ENCODE peak calls at places on chromosomes 12 and 14, in ten cellular contexts. One of them, this sample, is unnamed.

GRCh38 chr12:118986043-118986442 is 4.7 kb downstream of the SRRM4 start:
- DNase-seq in tibial nerve: no peak
- DNase-seq in sigmoid colon: no peak
- DNase-seq in HepG2: no peak
- DNase-seq in transverse colon: no peak
- DNase-seq in K562: no peak
- DNase-seq in ovary: no peak
- DNase-seq in suprapubic skin: no peak
- DNase-seq in SK-N-SH: no peak
- DNase-seq in GM12878: no peak
- DNase-seq in this sample: no peak

GRCh38 chr12:131357152-131357747 is 353.6 kb upstream of the SFSWAP start:
- DNase-seq in tibial nerve: no peak
- DNase-seq in sigmoid colon: no peak
- DNase-seq in HepG2: no peak
- DNase-seq in transverse colon: no peak
- DNase-seq in K562: no peak
- DNase-seq in ovary: no peak
- DNase-seq in suprapubic skin: peak; percentile 26
- DNase-seq in SK-N-SH: no peak
- DNase-seq in GM12878: no peak
- DNase-seq in this sample: no peak

GRCh38 chr14:73764881-73765280 is 50.7 kb upstream of the PNMA1 start:
- DNase-seq in tibial nerve: no peak
- DNase-seq in sigmoid colon: peak; percentile 86
- DNase-seq in HepG2: no peak
- DNase-seq in transverse colon: peak; percentile 79
- DNase-seq in K562: no peak
- DNase-seq in ovary: no peak
- DNase-seq in suprapubic skin: no peak
- DNase-seq in SK-N-SH: no peak
- DNase-seq in GM12878: no peak
- DNase-seq in this sample: peak; percentile 83

GRCh38 chr12:52518574-52519469 is 1.4 kb downstream of the KRT5 start:
- DNase-seq in tibial nerve: no peak
- DNase-seq in sigmoid colon: no peak
- DNase-seq in HepG2: no peak
- DNase-seq in transverse colon: no peak
- DNase-seq in K562: no peak
- DNase-seq in ovary: no peak
- DNase-seq in suprapubic skin: no peak
- DNase-seq in SK-N-SH: no peak
- DNase-seq in GM12878: no peak
- DNase-seq in this sample: no peak

GRCh38 chr12:111596985-111597730 is 2.0 kb downstream of the ATXN2 start:
- DNase-seq in tibial nerve: peak; percentile 17
- DNase-seq in sigmoid colon: peak; percentile 68
- DNase-seq in HepG2: peak; percentile 70
- DNase-seq in transverse colon: peak; percentile 68
- DNase-seq in K562: peak; percentile 78
- DNase-seq in ovary: peak; percentile 21
- DNase-seq in suprapubic skin: no peak
- DNase-seq in SK-N-SH: peak; percentile 64
- DNase-seq in GM12878: no peak
- DNase-seq in this sample: peak; percentile 65

GRCh38 chr12:54564768-54565167 is 15.4 kb downstream of the PDE1B start:
- DNase-seq in tibial nerve: no peak
- DNase-seq in sigmoid colon: no peak
- DNase-seq in HepG2: no peak
- DNase-seq in transverse colon: no peak
- DNase-seq in K562: no peak
- DNase-seq in ovary: no peak
- DNase-seq in suprapubic skin: no peak
- DNase-seq in SK-N-SH: no peak
- DNase-seq in GM12878: no peak
- DNase-seq in this sample: no peak

GRCh38 chr12:55019784-55020183 is at the start of gene NEUROD4:
- DNase-seq in tibial nerve: no peak
- DNase-seq in sigmoid colon: no peak
- DNase-seq in HepG2: peak; percentile 30
- DNase-seq in transverse colon: no peak
- DNase-seq in K562: peak; percentile 73
- DNase-seq in ovary: no peak
- DNase-seq in suprapubic skin: no peak
- DNase-seq in SK-N-SH: no peak
- DNase-seq in GM12878: no peak
- DNase-seq in this sample: peak; percentile 40

GRCh38 chr12:46268617-46269428 is at the start of gene SLC38A1:
- DNase-seq in tibial nerve: peak; percentile 54
- DNase-seq in sigmoid colon: peak; percentile 97
- DNase-seq in HepG2: peak; percentile 74
- DNase-seq in transverse colon: peak; percentile 91
- DNase-seq in K562: peak; percentile 88
- DNase-seq in ovary: peak; percentile 74
- DNase-seq in suprapubic skin: peak; percentile 96
- DNase-seq in SK-N-SH: peak; percentile 88
- DNase-seq in GM12878: no peak
- DNase-seq in this sample: peak; percentile 88

GRCh38 chr14:33634631-33635030 is 316.2 kb downstream of the EGLN3 start:
- DNase-seq in tibial nerve: no peak
- DNase-seq in sigmoid colon: no peak
- DNase-seq in HepG2: no peak
- DNase-seq in transverse colon: no peak
- DNase-seq in K562: no peak
- DNase-seq in ovary: no peak
- DNase-seq in suprapubic skin: no peak
- DNase-seq in SK-N-SH: no peak
- DNase-seq in GM12878: no peak
- DNase-seq in this sample: no peak

GRCh38 chr12:52141306-52141705 is 50.5 kb downstream of the KRT80 start:
- DNase-seq in tibial nerve: no peak
- DNase-seq in sigmoid colon: no peak
- DNase-seq in HepG2: no peak
- DNase-seq in transverse colon: no peak
- DNase-seq in K562: peak; percentile 34
- DNase-seq in ovary: no peak
- DNase-seq in suprapubic skin: no peak
- DNase-seq in SK-N-SH: no peak
- DNase-seq in GM12878: no peak
- DNase-seq in this sample: no peak

GRCh38 chr12:54608156-54608555 is 19.7 kb upstream of the PPP1R1A start:
- DNase-seq in tibial nerve: no peak
- DNase-seq in sigmoid colon: no peak
- DNase-seq in HepG2: no peak
- DNase-seq in transverse colon: no peak
- DNase-seq in K562: no peak
- DNase-seq in ovary: no peak
- DNase-seq in suprapubic skin: peak; percentile 32
- DNase-seq in SK-N-SH: no peak
- DNase-seq in GM12878: no peak
- DNase-seq in this sample: no peak

GRCh38 chr12:94109154-94109553 is 39.2 kb upstream of the PLXNC1 start:
- DNase-seq in tibial nerve: no peak
- DNase-seq in sigmoid colon: no peak
- DNase-seq in HepG2: no peak
- DNase-seq in transverse colon: no peak
- DNase-seq in K562: peak; percentile 68
- DNase-seq in ovary: no peak
- DNase-seq in suprapubic skin: no peak
- DNase-seq in SK-N-SH: no peak
- DNase-seq in GM12878: no peak
- DNase-seq in this sample: no peak

GRCh38 chr12:110266980-110267620 is 13.9 kb upstream of the ATP2A2 start:
- DNase-seq in tibial nerve: no peak
- DNase-seq in sigmoid colon: peak; percentile 81
- DNase-seq in HepG2: no peak
- DNase-seq in transverse colon: no peak
- DNase-seq in K562: peak; percentile 45
- DNase-seq in ovary: peak; percentile 65
- DNase-seq in suprapubic skin: peak; percentile 65
- DNase-seq in SK-N-SH: peak; percentile 53
- DNase-seq in GM12878: no peak
- DNase-seq in this sample: no peak

GRCh38 chr14:97603201-97603600 is 806.0 kb downstream of the VRK1 start:
- DNase-seq in tibial nerve: no peak
- DNase-seq in sigmoid colon: no peak
- DNase-seq in HepG2: no peak
- DNase-seq in transverse colon: no peak
- DNase-seq in K562: no peak
- DNase-seq in ovary: no peak
- DNase-seq in suprapubic skin: no peak
- DNase-seq in SK-N-SH: no peak
- DNase-seq in GM12878: no peak
- DNase-seq in this sample: no peak

GRCh38 chr12:41604830-41605229 is 416.7 kb downstream of the PDZRN4 start:
- DNase-seq in tibial nerve: no peak
- DNase-seq in sigmoid colon: no peak
- DNase-seq in HepG2: no peak
- DNase-seq in transverse colon: no peak
- DNase-seq in K562: no peak
- DNase-seq in ovary: no peak
- DNase-seq in suprapubic skin: no peak
- DNase-seq in SK-N-SH: no peak
- DNase-seq in GM12878: no peak
- DNase-seq in this sample: no peak

GRCh38 chr14:65352964-65353530 is 59.5 kb upstream of the FUT8 start:
- DNase-seq in tibial nerve: no peak
- DNase-seq in sigmoid colon: no peak
- DNase-seq in HepG2: no peak
- DNase-seq in transverse colon: peak; percentile 40
- DNase-seq in K562: no peak
- DNase-seq in ovary: no peak
- DNase-seq in suprapubic skin: no peak
- DNase-seq in SK-N-SH: no peak
- DNase-seq in GM12878: no peak
- DNase-seq in this sample: peak; percentile 50

GRCh38 chr12:107704056-107704455 is 18.5 kb downstream of the PWP1 start:
- DNase-seq in tibial nerve: no peak
- DNase-seq in sigmoid colon: no peak
- DNase-seq in HepG2: no peak
- DNase-seq in transverse colon: no peak
- DNase-seq in K562: no peak
- DNase-seq in ovary: no peak
- DNase-seq in suprapubic skin: no peak
- DNase-seq in SK-N-SH: no peak
- DNase-seq in GM12878: no peak
- DNase-seq in this sample: no peak
- TF ChIP-seq EP300 in tibial nerve: no peak
- TF ChIP-seq EP300 in sigmoid colon: no peak
- TF ChIP-seq EP300 in HepG2: no peak
- TF ChIP-seq EP300 in transverse colon: no peak
- TF ChIP-seq EP300 in K562: no peak
- TF ChIP-seq EP300 in ovary: no peak
- TF ChIP-seq EP300 in suprapubic skin: no peak
- TF ChIP-seq EP300 in SK-N-SH: no peak
- TF ChIP-seq EP300 in GM12878: no peak
- TF ChIP-seq EP300 in this sample: no peak

GRCh38 chr14:39268393-39268792 is 34.7 kb downstream of the MIA2 start:
- DNase-seq in tibial nerve: no peak
- DNase-seq in sigmoid colon: no peak
- DNase-seq in HepG2: peak; percentile 43
- DNase-seq in transverse colon: no peak
- DNase-seq in K562: peak; percentile 43
- DNase-seq in ovary: no peak
- DNase-seq in suprapubic skin: no peak
- DNase-seq in SK-N-SH: no peak
- DNase-seq in GM12878: no peak
- DNase-seq in this sample: no peak
- H3K27ac ChIP-seq in tibial nerve: no peak overlapping the region
- H3K27ac ChIP-seq in sigmoid colon: no peak overlapping the region
- H3K27ac ChIP-seq in HepG2: peak overlapping the region; percentile 0
- H3K27ac ChIP-seq in transverse colon: peak overlapping the region; percentile 96
- H3K27ac ChIP-seq in K562: no peak overlapping the region
- H3K27ac ChIP-seq in ovary: no peak overlapping the region
- H3K27ac ChIP-seq in suprapubic skin: no peak overlapping the region
- H3K27ac ChIP-seq in SK-N-SH: no peak overlapping the region
- H3K27ac ChIP-seq in GM12878: no peak overlapping the region
- H3K27ac ChIP-seq in this sample: peak overlapping the region; percentile 95

DNA sequence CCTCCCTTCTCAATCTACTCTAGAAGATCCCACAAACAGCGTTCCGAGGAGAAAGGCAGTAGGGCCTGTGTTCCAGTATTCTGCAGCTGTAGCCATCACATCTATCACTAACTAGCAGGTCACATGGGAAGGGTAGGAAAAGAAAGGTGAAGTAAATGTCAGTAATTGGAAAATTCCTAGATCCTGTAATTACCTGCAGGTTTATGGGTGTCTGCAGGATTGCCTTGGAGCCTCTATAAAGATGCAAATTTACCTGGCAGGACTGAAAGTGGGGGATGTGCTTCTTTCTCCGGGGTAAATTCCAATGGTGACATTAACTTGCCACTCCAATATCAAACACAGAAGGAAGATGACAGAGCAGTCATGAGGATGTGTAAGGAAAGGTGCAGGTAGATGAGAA is 77.8 kb downstream of the FERMT2 start:
- DNase-seq in tibial nerve: no peak
- DNase-seq in sigmoid colon: no peak
- DNase-seq in HepG2: no peak
- DNase-seq in transverse colon: no peak
- DNase-seq in K562: no peak
- DNase-seq in ovary: no peak
- DNase-seq in suprapubic skin: no peak
- DNase-seq in SK-N-SH: no peak
- DNase-seq in GM12878: no peak
- DNase-seq in this sample: no peak
- H3K36me3 ChIP-seq in tibial nerve: no peaks in the 10 kb centered on the region
- H3K36me3 ChIP-seq in sigmoid colon: peaks cover 68% of the 10 kb centered on the region
- H3K36me3 ChIP-seq in HepG2: peaks cover 24% of the 10 kb centered on the region
- H3K36me3 ChIP-seq in transverse colon: no peaks in the 10 kb centered on the region
- H3K36me3 ChIP-seq in K562: no peaks in the 10 kb centered on the region
- H3K36me3 ChIP-seq in ovary: no peaks in the 10 kb centered on the region
- H3K36me3 ChIP-seq in suprapubic skin: peaks cover 46% of the 10 kb centered on the region
- H3K36me3 ChIP-seq in SK-N-SH: peaks cover 85% of the 10 kb centered on the region
- H3K36me3 ChIP-seq in GM12878: no peaks in the 10 kb centered on the region
- H3K36me3 ChIP-seq in this sample: peaks cover 86% of the 10 kb centered on the region

DNA sequence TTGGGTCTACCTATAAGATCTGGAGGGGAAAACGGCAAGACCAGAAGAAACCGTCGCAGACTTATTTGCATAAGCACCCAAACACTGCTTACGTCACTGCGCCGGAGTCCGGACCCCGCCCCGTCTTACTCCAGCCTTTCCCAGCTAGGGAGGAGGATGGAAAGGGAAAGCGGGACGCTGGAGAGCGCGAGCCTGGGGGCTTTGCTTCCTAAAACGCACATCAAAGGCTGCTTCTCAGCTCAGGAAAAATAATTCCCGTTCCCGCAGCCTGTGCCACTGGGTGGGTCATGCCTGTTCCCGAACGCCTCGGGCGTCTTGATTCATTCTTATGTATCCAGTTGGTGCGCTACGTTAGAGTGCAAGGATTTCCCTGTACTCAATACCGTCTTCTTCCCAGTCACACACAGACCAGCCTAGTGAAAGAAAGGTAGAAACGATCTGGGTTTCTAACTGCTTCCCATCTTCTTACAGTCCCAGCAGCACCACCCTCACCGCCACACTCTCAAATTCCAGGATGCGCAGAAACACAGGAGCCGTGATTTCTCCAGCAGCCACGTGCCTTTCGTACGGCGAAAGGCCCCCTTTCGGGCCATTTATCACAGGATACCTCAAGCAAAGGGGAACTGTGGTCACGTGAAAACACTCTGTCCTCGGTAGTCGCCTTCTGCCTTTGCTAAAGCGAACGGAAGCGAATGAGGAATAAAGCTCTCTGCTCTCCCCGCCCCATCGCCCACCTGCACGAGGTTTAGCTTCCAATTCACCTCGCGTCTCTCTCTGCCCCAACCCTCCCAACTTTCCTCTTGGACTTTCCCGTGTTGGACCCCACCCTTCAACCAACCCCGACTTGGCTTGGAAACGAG is 1.0 kb downstream of the SLC6A15 start:
- DNase-seq in tibial nerve: no peak
- DNase-seq in sigmoid colon: no peak
- DNase-seq in HepG2: no peak
- DNase-seq in transverse colon: peak; percentile 22
- DNase-seq in K562: no peak
- DNase-seq in ovary: peak; percentile 11
- DNase-seq in suprapubic skin: peak; percentile 86
- DNase-seq in SK-N-SH: peak; percentile 77
- DNase-seq in GM12878: no peak
- DNase-seq in this sample: no peak
- TF ChIP-seq EP300 in tibial nerve: no peak
- TF ChIP-seq EP300 in sigmoid colon: no peak
- TF ChIP-seq EP300 in HepG2: no peak
- TF ChIP-seq EP300 in transverse colon: no peak
- TF ChIP-seq EP300 in K562: no peak
- TF ChIP-seq EP300 in ovary: no peak
- TF ChIP-seq EP300 in suprapubic skin: no peak
- TF ChIP-seq EP300 in SK-N-SH: no peak
- TF ChIP-seq EP300 in GM12878: no peak
- TF ChIP-seq EP300 in this sample: no peak